ENCODE peak calls at places on chromosomes 13 and 19, in seven cellular contexts. One of them, this sample, is unnamed.

GRCh38 chr19:55688422-55689218 is 13.6 kb downstream of the EPN1 start:
- DNase-seq in Calu3: no peak
- DNase-seq in foreskin keratinocyte: no peak
- DNase-seq in right lobe of liver: peak
- DNase-seq in lower leg skin: no peak
- DNase-seq in PC-3: no peak
- DNase-seq in keratinocyte: no peak
- DNase-seq in this sample: no peak

GRCh38 chr13:52652170-52652979 is at the start of gene SUGT1:
- DNase-seq in right lobe of liver: peak
- DNase-seq in lower leg skin: peak
- DNase-seq in Calu3: peak
- DNase-seq in foreskin keratinocyte: peak
- DNase-seq in keratinocyte: peak
- DNase-seq in PC-3: peak
- DNase-seq in this sample: peak

GRCh38 chr19:46025825-46026224 is 3.0 kb upstream of the PGLYRP1 start:
- DNase-seq in lower leg skin: no peak
- DNase-seq in right lobe of liver: no peak
- DNase-seq in foreskin keratinocyte: no peak
- DNase-seq in keratinocyte: no peak
- DNase-seq in Calu3: no peak
- DNase-seq in PC-3: no peak
- DNase-seq in this sample: no peak

GRCh38 chr13:66520511-66521390 is 709.4 kb downstream of the PCDH9 start:
- DNase-seq in Calu3: no peak
- DNase-seq in right lobe of liver: no peak
- DNase-seq in foreskin keratinocyte: no peak
- DNase-seq in lower leg skin: no peak
- DNase-seq in PC-3: no peak
- DNase-seq in keratinocyte: no peak
- DNase-seq in this sample: no peak

GRCh38 chr13:94351292-94352000 is 128.0 kb downstream of the DCT start:
- DNase-seq in PC-3: peak
- DNase-seq in right lobe of liver: no peak
- DNase-seq in Calu3: no peak
- DNase-seq in foreskin keratinocyte: no peak
- DNase-seq in keratinocyte: no peak
- DNase-seq in lower leg skin: no peak
- DNase-seq in this sample: no peak

GRCh38 chr19:49315111-49315510 is 9.9 kb downstream of the SLC6A16 start:
- DNase-seq in right lobe of liver: no peak
- DNase-seq in lower leg skin: no peak
- DNase-seq in keratinocyte: no peak
- DNase-seq in PC-3: no peak
- DNase-seq in Calu3: no peak
- DNase-seq in foreskin keratinocyte: no peak
- DNase-seq in this sample: no peak

GRCh38 chr13:51625555-51626345 is 41.5 kb downstream of the WDFY2 start:
- DNase-seq in Calu3: no peak
- DNase-seq in foreskin keratinocyte: no peak
- DNase-seq in lower leg skin: no peak
- DNase-seq in PC-3: no peak
- DNase-seq in keratinocyte: no peak
- DNase-seq in right lobe of liver: peak
- DNase-seq in this sample: no peak

GRCh38 chr13:59320021-59320420 is 843.7 kb downstream of the DIAPH3 start:
- DNase-seq in lower leg skin: no peak
- DNase-seq in PC-3: no peak
- DNase-seq in right lobe of liver: no peak
- DNase-seq in foreskin keratinocyte: no peak
- DNase-seq in keratinocyte: no peak
- DNase-seq in Calu3: no peak
- DNase-seq in this sample: no peak

GRCh38 chr13:106593131-106593530 is 25.2 kb upstream of the ARGLU1 start:
- DNase-seq in PC-3: no peak
- DNase-seq in keratinocyte: no peak
- DNase-seq in Calu3: no peak
- DNase-seq in lower leg skin: no peak
- DNase-seq in foreskin keratinocyte: no peak
- DNase-seq in right lobe of liver: no peak
- DNase-seq in this sample: no peak

GRCh38 chr19:10998045-10998533 is 37.3 kb downstream of the SMARCA4 start:
- DNase-seq in right lobe of liver: peak
- DNase-seq in lower leg skin: no peak
- DNase-seq in keratinocyte: no peak
- DNase-seq in foreskin keratinocyte: no peak
- DNase-seq in Calu3: no peak
- DNase-seq in PC-3: peak
- DNase-seq in this sample: no peak

GRCh38 chr13:102807699-102808098 is 8.8 kb downstream of the BIVM start:
- DNase-seq in lower leg skin: no peak
- DNase-seq in keratinocyte: no peak
- DNase-seq in right lobe of liver: no peak
- DNase-seq in Calu3: no peak
- DNase-seq in foreskin keratinocyte: no peak
- DNase-seq in PC-3: no peak
- DNase-seq in this sample: no peak

GRCh38 chr13:54607421-54607820 is 1578.8 kb downstream of the OLFM4 start:
- DNase-seq in keratinocyte: no peak
- DNase-seq in right lobe of liver: no peak
- DNase-seq in Calu3: no peak
- DNase-seq in PC-3: no peak
- DNase-seq in foreskin keratinocyte: no peak
- DNase-seq in lower leg skin: no peak
- DNase-seq in this sample: no peak

GRCh38 chr19:12513531-12514061 is 29.0 kb upstream of the ZNF709 start:
- DNase-seq in lower leg skin: no peak
- DNase-seq in PC-3: no peak
- DNase-seq in Calu3: no peak
- DNase-seq in right lobe of liver: no peak
- DNase-seq in keratinocyte: no peak
- DNase-seq in foreskin keratinocyte: no peak
- DNase-seq in this sample: no peak

GRCh38 chr19:11674067-11674492 is 64.7 kb downstream of the ZNF823 start:
- DNase-seq in lower leg skin: no peak
- DNase-seq in keratinocyte: no peak
- DNase-seq in right lobe of liver: no peak
- DNase-seq in foreskin keratinocyte: no peak
- DNase-seq in PC-3: no peak
- DNase-seq in Calu3: no peak
- DNase-seq in this sample: no peak

GRCh38 chr13:106569233-106570095 is 1.5 kb upstream of the ARGLU1 start:
- DNase-seq in lower leg skin: no peak
- DNase-seq in PC-3: peak
- DNase-seq in right lobe of liver: no peak
- DNase-seq in Calu3: no peak
- DNase-seq in foreskin keratinocyte: no peak
- DNase-seq in keratinocyte: no peak
- DNase-seq in this sample: no peak

GRCh38 chr13:111621164-111621563 is 300.7 kb downstream of the TEX29 start:
- DNase-seq in right lobe of liver: no peak
- DNase-seq in foreskin keratinocyte: no peak
- DNase-seq in lower leg skin: no peak
- DNase-seq in PC-3: no peak
- DNase-seq in keratinocyte: no peak
- DNase-seq in Calu3: no peak
- DNase-seq in this sample: no peak

GRCh38 chr19:38538386-38538785 is 79.4 kb downstream of the MAP4K1 start:
- DNase-seq in PC-3: no peak
- DNase-seq in keratinocyte: no peak
- DNase-seq in right lobe of liver: no peak
- DNase-seq in lower leg skin: no peak
- DNase-seq in foreskin keratinocyte: no peak
- DNase-seq in Calu3: no peak
- DNase-seq in this sample: no peak

GRCh38 chr13:32731576-32731975 is 145.3 kb downstream of the PDS5B start:
- DNase-seq in keratinocyte: no peak
- DNase-seq in foreskin keratinocyte: peak
- DNase-seq in PC-3: peak
- DNase-seq in right lobe of liver: no peak
- DNase-seq in Calu3: no peak
- DNase-seq in lower leg skin: no peak
- DNase-seq in this sample: no peak

GRCh38 chr13:99407906-99408702 is 93.2 kb upstream of the TM9SF2 start:
- DNase-seq in keratinocyte: no peak
- DNase-seq in lower leg skin: no peak
- DNase-seq in right lobe of liver: no peak
- DNase-seq in foreskin keratinocyte: no peak
- DNase-seq in Calu3: no peak
- DNase-seq in PC-3: no peak
- DNase-seq in this sample: no peak

GRCh38 chr13:74306496-74306895 is 172.3 kb upstream of the KLF12 start:
- DNase-seq in foreskin keratinocyte: no peak
- DNase-seq in keratinocyte: no peak
- DNase-seq in right lobe of liver: no peak
- DNase-seq in Calu3: no peak
- DNase-seq in PC-3: peak
- DNase-seq in lower leg skin: no peak
- DNase-seq in this sample: no peak
- TF ChIP-seq CTCF in foreskin keratinocyte: no peak
- TF ChIP-seq CTCF in keratinocyte: no peak
- TF ChIP-seq CTCF in right lobe of liver: no peak
- TF ChIP-seq CTCF in Calu3: no peak
- TF ChIP-seq CTCF in PC-3: no peak
- TF ChIP-seq CTCF in lower leg skin: no peak
- TF ChIP-seq CTCF in this sample: no peak

DNA sequence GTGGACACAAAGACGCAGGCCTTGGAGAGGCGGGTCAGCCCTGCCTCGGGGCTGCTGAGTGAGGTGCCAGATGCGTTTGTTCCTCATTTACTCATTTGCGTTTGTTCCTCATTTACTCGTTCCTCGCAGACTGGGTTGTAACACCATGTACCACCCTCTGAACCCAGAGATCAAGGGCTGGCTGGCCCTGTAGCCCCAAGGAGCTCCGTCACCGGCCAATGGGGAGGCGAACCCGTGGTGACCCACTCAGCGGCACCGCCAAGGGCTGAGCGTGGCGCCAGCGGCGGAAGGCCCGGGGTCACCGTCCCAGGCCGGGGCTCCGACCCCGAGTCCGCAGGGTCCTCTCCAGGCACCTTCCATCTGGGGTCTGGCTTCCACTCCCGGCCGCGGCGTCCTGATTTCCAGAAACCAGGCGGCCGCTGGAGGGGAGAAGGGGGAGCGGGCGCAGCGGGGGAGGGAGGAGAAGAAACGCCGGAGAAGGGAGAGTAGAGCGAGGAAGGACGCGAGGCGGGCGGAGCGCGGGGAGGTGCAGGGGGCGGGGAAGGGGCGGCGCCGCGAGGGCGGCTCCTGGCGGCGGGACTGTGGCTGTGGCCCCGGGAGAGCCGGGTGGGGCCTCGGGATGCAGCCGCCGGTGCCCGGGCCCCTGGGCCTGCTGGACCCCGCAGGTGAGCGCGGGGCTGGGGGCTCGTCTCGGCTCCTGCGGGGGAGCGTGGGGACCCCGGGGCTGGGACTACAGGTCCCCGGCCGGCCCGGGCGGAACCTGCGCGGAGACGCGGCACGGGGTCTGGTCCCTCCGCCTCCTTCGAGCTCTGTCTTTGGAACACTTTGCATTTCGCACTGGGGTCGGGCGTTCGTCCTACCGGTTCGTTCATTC is at the start of gene TMEM255B:
- DNase-seq in right lobe of liver: peak
- DNase-seq in lower leg skin: peak
- DNase-seq in foreskin keratinocyte: no peak
- DNase-seq in Calu3: peak
- DNase-seq in PC-3: peak
- DNase-seq in keratinocyte: no peak
- DNase-seq in this sample: peak
- TF ChIP-seq CTCF in right lobe of liver: peak
- TF ChIP-seq CTCF in lower leg skin: no peak
- TF ChIP-seq CTCF in foreskin keratinocyte: peak
- TF ChIP-seq CTCF in Calu3: peak
- TF ChIP-seq CTCF in PC-3: no peak
- TF ChIP-seq CTCF in keratinocyte: no peak
- TF ChIP-seq CTCF in this sample: no peak

GRCh38 chr19:801030-801860 is 4.0 kb downstream of the PTBP1 start:
- DNase-seq in lower leg skin: no peak
- DNase-seq in PC-3: peak
- DNase-seq in foreskin keratinocyte: no peak
- DNase-seq in keratinocyte: no peak
- DNase-seq in right lobe of liver: peak
- DNase-seq in Calu3: peak
- DNase-seq in this sample: no peak

GRCh38 chr19:798415-799075 is 1.3 kb downstream of the PTBP1 start:
- DNase-seq in Calu3: no peak
- DNase-seq in lower leg skin: no peak
- DNase-seq in right lobe of liver: peak
- DNase-seq in keratinocyte: no peak
- DNase-seq in PC-3: no peak
- DNase-seq in foreskin keratinocyte: no peak
- DNase-seq in this sample: no peak

GRCh38 chr19:800360-801029 is 3.2 kb downstream of the PTBP1 start:
- DNase-seq in foreskin keratinocyte: no peak
- DNase-seq in lower leg skin: no peak
- DNase-seq in PC-3: peak
- DNase-seq in right lobe of liver: peak
- DNase-seq in Calu3: peak
- DNase-seq in keratinocyte: no peak
- DNase-seq in this sample: no peak

GRCh38 chr19:797528-798414 is 519 bp downstream of the PTBP1 start:
- DNase-seq in keratinocyte: no peak
- DNase-seq in lower leg skin: peak
- DNase-seq in PC-3: peak
- DNase-seq in Calu3: peak
- DNase-seq in right lobe of liver: peak
- DNase-seq in foreskin keratinocyte: peak
- DNase-seq in this sample: peak

GRCh38 chr19:799076-799881 is 2.0 kb downstream of the PTBP1 start:
- DNase-seq in keratinocyte: no peak
- DNase-seq in PC-3: peak
- DNase-seq in Calu3: no peak
- DNase-seq in right lobe of liver: no peak
- DNase-seq in foreskin keratinocyte: no peak
- DNase-seq in lower leg skin: no peak
- DNase-seq in this sample: no peak
- TF ChIP-seq CTCF in keratinocyte: peak
- TF ChIP-seq CTCF in PC-3: peak
- TF ChIP-seq CTCF in Calu3: no peak
- TF ChIP-seq CTCF in right lobe of liver: no peak
- TF ChIP-seq CTCF in foreskin keratinocyte: peak
- TF ChIP-seq CTCF in lower leg skin: no peak
- TF ChIP-seq CTCF in this sample: no peak

DNA sequence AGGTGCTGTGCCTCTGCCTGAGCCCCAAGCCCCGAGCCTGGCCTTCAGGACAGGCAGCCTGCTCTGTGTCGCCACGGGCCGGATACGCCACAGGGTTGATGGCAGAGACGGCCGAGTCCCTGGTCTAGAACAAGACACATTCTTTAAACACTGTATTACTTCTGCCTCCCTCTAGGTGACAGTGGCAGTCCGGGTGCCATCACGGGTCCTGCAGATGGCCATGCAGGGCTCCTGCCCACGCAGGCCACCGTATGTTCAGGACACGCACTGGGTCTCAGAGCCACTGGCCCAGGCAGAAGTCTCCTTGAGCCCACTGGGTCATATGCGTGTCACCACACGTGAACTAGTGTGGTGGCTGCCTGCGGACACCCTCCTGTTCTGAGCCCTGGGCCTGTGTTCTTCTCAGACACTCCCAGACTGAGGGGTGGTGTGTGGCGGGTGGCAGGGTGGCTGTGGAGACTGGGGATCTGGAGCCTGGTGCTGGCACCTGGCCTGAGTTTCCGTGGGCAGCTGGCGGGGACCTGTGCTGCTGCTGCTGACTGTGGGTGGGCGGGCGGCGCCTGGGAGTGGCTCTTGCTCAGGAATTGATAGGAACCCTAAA is 4.4 kb downstream of the PLEKHJ1 start:
- DNase-seq in right lobe of liver: no peak
- DNase-seq in lower leg skin: no peak
- DNase-seq in PC-3: no peak
- DNase-seq in Calu3: peak
- DNase-seq in foreskin keratinocyte: no peak
- DNase-seq in keratinocyte: no peak
- DNase-seq in this sample: no peak
- TF ChIP-seq CTCF in right lobe of liver: peak
- TF ChIP-seq CTCF in lower leg skin: no peak
- TF ChIP-seq CTCF in PC-3: peak
- TF ChIP-seq CTCF in Calu3: no peak
- TF ChIP-seq CTCF in foreskin keratinocyte: peak
- TF ChIP-seq CTCF in keratinocyte: peak
- TF ChIP-seq CTCF in this sample: no peak

This sample was measured in endothelial cell.